ENCODE peak calls at places on chromosomes 6 and 20, in five cellular contexts. X is endothelial cell of umbilical vein, L is breast epithelium, E is upper lobe of left lung, D is K562. Z is an unnamed sample.

GRCh38 chr6:27296106-27296783 is 15.8 kb downstream of the POM121L2 start:
- DNase-seq in L (no peak), X (peak), E (no peak), D (peak), Z (no peak)

GRCh38 chr20:10376271-10377075 is 57.5 kb downstream of the MKKS start:
- DNase-seq in L (no peak), X (peak), E (no peak), D (no peak), Z (no peak)

GRCh38 chr6:33746036-33746600 is 587 bp downstream of the IP6K3 start:
- DNase-seq in E (no peak), D (no peak), X (no peak), L (peak), Z (peak)

GRCh38 chr6:40953486-40953885 is 85.5 kb downstream of the UNC5CL start:
- DNase-seq in E (no peak), X (no peak), L (no peak), D (no peak), Z (no peak)

GRCh38 chr20:33767100-33767499 is 35.3 kb downstream of the ZNF341 start:
- DNase-seq in X (no peak), D (no peak), L (no peak), E (no peak), Z (no peak)

GRCh38 chr20:41329435-41330342 is 10.9 kb upstream of the LPIN3 start:
- DNase-seq in L (peak), D (no peak), X (peak), E (peak), Z (peak)

GRCh38 chr20:38139919-38140753 is 24.9 kb downstream of the TGM2 start:
- DNase-seq in E (no peak), D (no peak), L (no peak), X (peak), Z (no peak)

GRCh38 chr6:53014034-53014433 is 18.9 kb upstream of the GSTA4 start:
- DNase-seq in D (no peak), E (no peak), X (no peak), L (no peak), Z (no peak)

GRCh38 chr6:16548121-16548520 is 213.1 kb downstream of the ATXN1 start:
- DNase-seq in E (no peak), D (no peak), L (no peak), X (no peak), Z (no peak)

GRCh38 chr6:127397729-127398609 is 54.6 kb upstream of the ECHDC1 start:
- DNase-seq in E (no peak), L (no peak), D (peak), X (no peak), Z (no peak)

GRCh38 chr6:10962673-10963072 is 75.8 kb downstream of the SYCP2L start:
- DNase-seq in D (no peak), E (no peak), X (no peak), L (no peak), Z (no peak)

GRCh38 chr20:63552481-63553249 is 1.3 kb upstream of the FNDC11 start:
- DNase-seq in L (no peak), X (no peak), E (no peak), D (peak), Z (no peak)

GRCh38 chr20:23062632-23063031 is 13.2 kb upstream of the THBD start:
- DNase-seq in L (no peak), D (no peak), X (no peak), E (no peak), Z (no peak)

GRCh38 chr20:57679113-57679512 is 30.7 kb downstream of the PMEPA1 start:
- DNase-seq in D (no peak), X (no peak), E (no peak), L (no peak), Z (no peak)

GRCh38 chr6:143901885-143902708 is 37.8 kb downstream of the ZC2HC1B start:
- DNase-seq in L (no peak), X (peak), E (peak), D (no peak), Z (no peak)

GRCh38 chr20:43043887-43044286 is 145.8 kb downstream of the PTPRT start:
- DNase-seq in E (no peak), X (no peak), D (no peak), L (no peak), Z (no peak)

GRCh38 chr6:55826941-55827340 is 48.4 kb downstream of the BMP5 start:
- DNase-seq in E (no peak), L (no peak), X (no peak), D (no peak), Z (no peak)

GRCh38 chr20:48456361-48457184 is 371.2 kb downstream of the PREX1 start:
- DNase-seq in X (no peak), D (no peak), L (no peak), E (no peak), Z (no peak)

GRCh38 chr20:34978092-34978744 is 22.6 kb downstream of the MYH7B start:
- DNase-seq in X (no peak), E (no peak), L (no peak), D (no peak), Z (no peak)
- TF ChIP-seq POLR2A in X (no peak), E (no peak), L (no peak), D (no peak), Z (no peak)

GRCh38 chr6:2797564-2798014 is 32.4 kb downstream of the WRNIP1 start:
- DNase-seq in E (peak), L (no peak), X (no peak), D (no peak), Z (no peak)
- TF ChIP-seq POLR2A in E (no peak), L (no peak), X (no peak), D (no peak), Z (no peak)

DNA sequence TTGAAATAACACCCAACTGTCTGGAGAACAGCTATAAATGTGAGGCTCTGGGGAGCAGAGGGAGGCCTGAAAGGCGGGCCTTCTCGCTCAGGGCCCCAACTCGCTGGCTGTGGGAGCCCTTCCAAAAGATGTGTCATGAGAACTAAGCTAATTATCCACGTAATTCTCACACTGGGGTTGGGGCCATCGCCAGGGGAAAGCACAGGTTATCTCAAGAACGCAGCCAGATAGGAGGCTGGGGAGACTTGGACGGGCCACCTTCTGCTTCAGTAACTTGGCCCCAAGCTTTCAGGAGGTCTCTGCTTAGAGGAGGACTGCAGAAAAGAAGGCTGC is 1.6 kb downstream of the PXDC1 start:
- DNase-seq in X (peak), E (no peak), L (peak), D (peak), Z (peak)
- TF ChIP-seq POLR2A in X (peak), E (no peak), L (no peak), D (no peak), Z (peak)

GRCh38 chr6:12017263-12017662 is 5.2 kb downstream of the HIVEP1 start:
- DNase-seq in L (no peak), D (no peak), X (no peak), E (no peak), Z (no peak)
- TF ChIP-seq POLR2A in L (no peak), D (no peak), X (no peak), E (no peak), Z (no peak)

Z was measured in H54.